ENCODE peak calls at places on chromosomes 16 and 17, in ten cellular contexts. R is cardiac muscle cell, Y is psoas muscle, F is Peyer's patch, V is IMR-90, H is Panc1, E is A549, Q is H9, K is ovary, G is upper lobe of right lung. I is an unnamed sample. For H3K4me1, the result is how much of the 10 kb centered on the place peaks cover.

GRCh38 chr17:76272541-76273434 is 7.6 kb downstream of the UBALD2 start:
- DNase-seq in R (no peak), Y (no peak), F (peak), V (no peak), H (no peak), E (no peak), Q (no peak), K (no peak), G (no peak), I (no peak)

GRCh38 chr16:70470927-70471341 is 16.5 kb downstream of the FCSK start:
- DNase-seq in R (peak), Y (no peak), F (no peak), V (peak), H (no peak), E (peak), Q (peak), K (no peak), G (peak), I (no peak)

GRCh38 chr16:16127469-16128116 is 95.7 kb downstream of the ABCC6 start:
- DNase-seq in R (peak), Y (peak), F (peak), V (peak), H (peak), E (peak), Q (peak), K (peak), G (peak), I (no peak)

GRCh38 chr16:17222756-17223411 is 247.9 kb downstream of the XYLT1 start:
- DNase-seq in R (no peak), Y (no peak), F (no peak), V (no peak), H (no peak), E (no peak), Q (no peak), K (no peak), G (no peak), I (no peak)

GRCh38 chr16:4865231-4865860 is 18.1 kb downstream of the UBN1 start:
- DNase-seq in R (no peak), Y (no peak), F (no peak), V (no peak), H (no peak), E (no peak), Q (no peak), K (no peak), G (no peak), I (no peak)

GRCh38 chr17:39027037-39027436 is 59.8 kb upstream of the FBXO47 start:
- DNase-seq in R (peak), Y (peak), F (no peak), V (no peak), H (no peak), E (peak), Q (peak), K (peak), G (peak), I (peak)

GRCh38 chr17:81044764-81045589 is 10.0 kb downstream of the BAIAP2 start:
- DNase-seq in R (peak), Y (peak), F (no peak), V (peak), H (no peak), E (no peak), Q (no peak), K (peak), G (peak), I (no peak)

GRCh38 chr16:84898447-84898846 is 78.7 kb downstream of the CRISPLD2 start:
- DNase-seq in R (no peak), Y (no peak), F (no peak), V (peak), H (no peak), E (no peak), Q (no peak), K (no peak), G (no peak), I (no peak)

GRCh38 chr16:89615596-89616090 is 2.2 kb downstream of the DPEP1 start:
- DNase-seq in R (peak), Y (no peak), F (no peak), V (no peak), H (no peak), E (peak), Q (peak), K (no peak), G (no peak), I (no peak)

GRCh38 chr16:77788196-77789084 is at the start of gene VAT1L:
- DNase-seq in R (peak), Y (no peak), F (no peak), V (peak), H (no peak), E (peak), Q (peak), K (no peak), G (no peak), I (no peak)

GRCh38 chr17:45040459-45040858 is 11.0 kb downstream of the DCAKD start:
- DNase-seq in R (no peak), Y (peak), F (no peak), V (no peak), H (no peak), E (no peak), Q (peak), K (no peak), G (no peak), I (no peak)

GRCh38 chr16:85921026-85921425 is 22.1 kb downstream of the IRF8 start:
- DNase-seq in R (no peak), Y (no peak), F (no peak), V (no peak), H (no peak), E (no peak), Q (no peak), K (no peak), G (no peak), I (no peak)

GRCh38 chr17:49914096-49914490 is 54.9 kb upstream of the DLX4 start:
- DNase-seq in R (no peak), Y (no peak), F (no peak), V (no peak), H (no peak), E (no peak), Q (no peak), K (no peak), G (no peak), I (no peak)
- H3K4me1 ChIP-seq in R (under half), Y (under half), F (under half), V (under half), H (under half), E (under half), Q (under half), K (under half), G (under half), I (under half)

GRCh38 chr17:50808413-50808812 is 27.0 kb upstream of the WFIKKN2 start:
- DNase-seq in R (no peak), Y (no peak), F (no peak), V (no peak), H (no peak), E (no peak), Q (no peak), K (no peak), G (no peak), I (no peak)

GRCh38 chr17:50807014-50807413 is 28.4 kb upstream of the WFIKKN2 start:
- DNase-seq in R (peak), Y (no peak), F (no peak), V (no peak), H (no peak), E (no peak), Q (no peak), K (no peak), G (no peak), I (no peak)

GRCh38 chr17:50805486-50805885 is 29.9 kb upstream of the WFIKKN2 start:
- DNase-seq in R (no peak), Y (no peak), F (no peak), V (no peak), H (no peak), E (no peak), Q (no peak), K (no peak), G (no peak), I (no peak)

GRCh38 chr17:50807675-50808074 is 27.7 kb upstream of the WFIKKN2 start:
- DNase-seq in R (no peak), Y (no peak), F (no peak), V (no peak), H (no peak), E (no peak), Q (no peak), K (no peak), G (no peak), I (no peak)

DNA sequence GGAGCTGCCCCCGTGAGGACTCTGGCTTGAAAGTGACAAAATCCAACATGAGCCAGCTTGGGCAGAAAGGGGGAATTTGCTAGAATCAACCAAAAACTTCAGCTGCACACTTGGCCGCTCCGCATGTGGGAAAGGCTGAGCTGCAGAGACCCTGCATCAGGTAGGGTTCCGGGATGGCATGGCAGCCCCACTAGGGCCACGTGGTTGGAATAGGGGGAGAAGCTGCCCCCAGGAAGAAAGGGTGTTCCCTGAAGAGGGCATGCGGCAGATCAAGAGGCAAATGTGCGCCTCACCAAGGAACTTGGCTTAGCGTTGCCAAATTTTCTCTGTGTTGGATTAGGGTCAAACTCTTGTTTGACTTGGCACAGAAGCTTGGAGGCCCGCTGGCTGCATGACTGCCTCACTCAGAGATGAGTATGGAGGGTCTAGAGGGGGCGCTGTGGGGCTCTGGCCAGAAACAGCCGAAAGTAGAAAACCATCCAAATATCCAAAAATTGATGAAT is 29.2 kb upstream of the WFIKKN2 start:
- DNase-seq in R (peak), Y (no peak), F (no peak), V (peak), H (no peak), E (no peak), Q (peak), K (no peak), G (no peak), I (no peak)
- TF ChIP-seq CTCF in R (peak), Y (no peak), F (no peak), V (peak), H (no peak), E (no peak), Q (peak), K (no peak), G (peak), I (no peak)

DNA sequence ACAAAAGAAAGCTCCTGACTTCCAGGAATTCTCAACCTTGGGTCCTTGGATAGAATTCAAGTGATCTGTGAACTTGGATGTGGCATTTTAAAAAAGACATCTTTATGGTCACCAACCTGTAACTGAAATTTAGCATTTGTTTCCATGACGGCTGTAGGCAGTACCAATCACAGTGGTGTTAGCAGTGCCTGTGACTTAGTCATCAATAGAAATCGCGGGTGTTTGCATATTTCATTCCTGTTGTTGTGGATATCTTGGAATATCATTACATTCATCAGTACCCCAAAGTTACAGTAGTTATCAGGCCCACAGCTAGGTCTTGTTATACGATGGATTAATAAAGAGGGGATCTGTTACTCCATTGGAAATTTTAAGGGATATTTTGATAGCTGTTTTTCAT is 81.6 kb downstream of the CMIP start:
- DNase-seq in R (no peak), Y (no peak), F (no peak), V (peak), H (no peak), E (no peak), Q (no peak), K (no peak), G (no peak), I (no peak)
- H3K4me1 ChIP-seq in R (under half), Y (under half), F (under half), V (under half), H (under half), E (half or more), Q (under half), K (under half), G (under half), I (half or more)

DNA sequence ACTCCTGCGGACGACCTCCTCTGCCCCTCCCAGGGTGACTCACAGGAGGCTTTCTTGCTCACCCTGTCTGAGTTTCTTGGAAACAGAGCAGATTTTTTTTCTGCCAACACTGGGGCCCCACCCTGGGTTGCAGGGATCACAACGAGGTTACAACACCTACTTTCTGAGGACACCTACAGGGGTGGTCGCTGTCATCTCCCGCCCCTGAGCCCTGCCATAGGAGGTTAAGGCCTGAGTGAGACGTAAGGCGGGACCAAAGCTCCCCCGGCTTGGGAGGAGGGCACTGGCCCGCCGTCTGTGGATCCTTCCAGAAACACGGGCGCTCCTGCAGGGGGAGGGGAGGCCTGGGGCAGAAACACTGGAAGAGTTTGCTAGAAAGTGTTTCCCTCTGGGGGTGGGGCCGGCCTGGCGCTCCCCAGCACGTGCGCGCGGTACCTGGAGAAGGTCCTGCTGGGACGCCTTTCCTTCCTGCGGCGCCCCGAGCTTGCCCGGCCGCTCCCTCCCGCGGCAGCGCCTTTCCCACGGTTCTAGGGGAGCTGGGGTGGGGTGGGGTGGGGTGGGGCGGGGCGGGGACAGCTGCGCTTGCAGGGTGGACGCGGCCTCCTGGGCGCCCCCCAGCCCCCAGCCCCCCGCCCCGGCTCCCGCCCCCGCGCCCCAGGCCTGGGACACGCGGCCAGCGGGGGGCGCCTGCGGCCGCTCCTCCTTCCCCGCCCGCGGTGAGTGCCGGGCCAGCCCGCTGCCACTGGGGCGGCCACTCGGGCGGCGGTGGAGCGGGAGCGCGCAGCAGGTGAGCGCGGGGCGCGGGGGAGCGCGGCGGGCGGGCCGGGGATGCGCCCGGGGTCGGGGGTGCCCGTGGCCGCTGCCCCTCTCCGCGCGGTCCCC is 20.7 kb upstream of the ADCY7 start:
- DNase-seq in R (peak), Y (no peak), F (peak), V (peak), H (no peak), E (peak), Q (no peak), K (peak), G (peak), I (no peak)
- TF ChIP-seq CTCF in R (no peak), Y (peak), F (peak), V (peak), H (peak), E (peak), Q (no peak), K (no peak), G (peak), I (no peak)

DNA sequence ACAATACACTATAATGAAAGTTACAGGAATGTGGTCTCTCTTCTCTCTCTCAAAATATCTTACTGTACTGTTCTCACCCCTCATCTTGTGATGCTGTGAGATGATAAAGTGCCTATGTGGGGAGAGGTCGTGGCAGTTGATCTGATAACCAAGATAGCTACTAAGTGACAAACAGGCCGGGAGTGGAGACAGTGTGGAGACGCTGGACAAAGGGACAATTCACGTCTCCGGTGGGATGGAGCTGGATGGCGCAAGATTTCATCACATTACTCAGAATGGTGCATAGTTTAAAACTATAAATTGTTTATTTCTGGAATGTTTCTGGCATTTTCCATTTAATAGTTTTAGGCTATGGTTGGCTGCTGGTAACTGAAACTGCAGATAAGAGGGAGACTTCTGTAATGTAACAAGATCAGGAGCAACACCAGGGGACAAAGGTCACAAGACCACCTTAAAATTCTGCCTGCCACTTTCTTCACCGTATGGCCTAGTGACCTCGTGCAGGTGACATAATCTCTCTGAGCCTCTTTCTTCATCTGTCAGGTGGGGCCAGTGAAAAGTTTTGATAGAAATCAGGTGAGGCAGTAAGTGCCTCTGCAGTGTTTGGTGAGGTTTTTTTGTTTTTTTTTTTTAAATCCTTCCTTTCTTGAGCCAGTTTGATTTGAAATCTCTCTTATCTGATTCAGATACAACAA is 54.4 kb upstream of the LGALS9 start:
- DNase-seq in R (peak), Y (no peak), F (no peak), V (peak), H (no peak), E (no peak), Q (no peak), K (no peak), G (no peak), I (no peak)
- H3K4me1 ChIP-seq in R (half or more), Y (half or more), F (under half), V (half or more), H (under half), E (half or more), Q (under half), K (under half), G (under half), I (under half)

DNA sequence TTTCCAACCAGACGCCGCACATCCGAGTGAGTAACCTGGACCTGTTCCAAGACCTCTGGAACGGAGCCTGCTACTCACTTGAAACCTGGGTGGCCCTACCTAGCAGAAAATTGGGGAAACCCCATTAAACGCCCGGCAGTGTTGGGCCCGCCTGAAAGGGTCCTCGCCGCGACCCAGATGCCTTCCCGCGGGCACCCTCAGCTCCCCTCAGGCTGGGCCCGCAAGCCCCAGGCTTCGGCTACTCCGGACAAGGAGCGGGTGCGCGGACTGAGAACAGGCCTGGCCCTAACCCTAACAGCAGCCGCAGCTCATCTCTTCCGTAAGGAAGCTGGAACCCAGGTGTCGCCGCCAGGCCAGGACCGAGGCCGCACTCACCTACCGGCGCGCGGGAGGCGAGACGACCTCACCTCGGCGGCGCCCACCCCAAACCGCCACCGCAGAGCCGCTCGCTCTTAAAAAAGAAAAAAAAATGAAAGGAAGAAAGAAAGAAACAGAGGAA is 344 bp downstream of the PSME3IP1 start:
- DNase-seq in R (peak), Y (no peak), F (no peak), V (peak), H (no peak), E (peak), Q (no peak), K (peak), G (no peak), I (no peak)
- TF ChIP-seq CTCF in R (no peak), Y (no peak), F (no peak), V (no peak), H (no peak), E (no peak), Q (no peak), K (no peak), G (no peak), I (no peak)